ENCODE peak calls at places on chromosomes 3 and 15, in six cellular contexts. One of them, this sample, is unnamed.

GRCh38 chr3:73521936-73522335 is 102.8 kb downstream of the PDZRN3 start:
- DNase-seq in LHCN-M2: no peak
- DNase-seq in NCI-H345: no peak
- DNase-seq in activated CD4-positive, alpha-beta T cell treated with anti-CD3 and anti-CD28 coated beads for 24 hours: no peak
- DNase-seq in SJCRH30: no peak
- DNase-seq in amygdala: no peak
- DNase-seq in this sample: no peak

GRCh38 chr3:144636833-144637232 is 665.2 kb downstream of the DIPK2A start:
- DNase-seq in SJCRH30: no peak
- DNase-seq in activated CD4-positive, alpha-beta T cell treated with anti-CD3 and anti-CD28 coated beads for 24 hours: no peak
- DNase-seq in LHCN-M2: peak; percentile 14
- DNase-seq in NCI-H345: no peak
- DNase-seq in amygdala: no peak
- DNase-seq in this sample: no peak

GRCh38 chr3:172087827-172088580 is 48.6 kb downstream of the FNDC3B start:
- DNase-seq in activated CD4-positive, alpha-beta T cell treated with anti-CD3 and anti-CD28 coated beads for 24 hours: no peak
- DNase-seq in NCI-H345: no peak
- DNase-seq in amygdala: no peak
- DNase-seq in LHCN-M2: no peak
- DNase-seq in SJCRH30: no peak
- DNase-seq in this sample: no peak

GRCh38 chr15:33915571-33916407 is 52.5 kb upstream of the CHRM5 start:
- DNase-seq in amygdala: no peak
- DNase-seq in SJCRH30: peak; percentile 39
- DNase-seq in activated CD4-positive, alpha-beta T cell treated with anti-CD3 and anti-CD28 coated beads for 24 hours: no peak
- DNase-seq in NCI-H345: peak; percentile 55
- DNase-seq in LHCN-M2: no peak
- DNase-seq in this sample: no peak

GRCh38 chr15:100887211-100887913 is 7.7 kb downstream of the ALDH1A3 start:
- DNase-seq in amygdala: no peak
- DNase-seq in NCI-H345: no peak
- DNase-seq in SJCRH30: no peak
- DNase-seq in LHCN-M2: no peak
- DNase-seq in activated CD4-positive, alpha-beta T cell treated with anti-CD3 and anti-CD28 coated beads for 24 hours: no peak
- DNase-seq in this sample: no peak

GRCh38 chr3:49017978-49018706 is at the start of gene DALRD3:
- DNase-seq in SJCRH30: peak; percentile 58
- DNase-seq in activated CD4-positive, alpha-beta T cell treated with anti-CD3 and anti-CD28 coated beads for 24 hours: no peak
- DNase-seq in LHCN-M2: peak; percentile 55
- DNase-seq in amygdala: peak; percentile 73
- DNase-seq in NCI-H345: peak; percentile 81
- DNase-seq in this sample: no peak

GRCh38 chr3:107824822-107825371 is 265.9 kb downstream of the CD47 start:
- DNase-seq in amygdala: no peak
- DNase-seq in NCI-H345: no peak
- DNase-seq in activated CD4-positive, alpha-beta T cell treated with anti-CD3 and anti-CD28 coated beads for 24 hours: no peak
- DNase-seq in SJCRH30: no peak
- DNase-seq in LHCN-M2: no peak
- DNase-seq in this sample: no peak

GRCh38 chr15:88697276-88697675 is 58.5 kb downstream of the ISG20 start:
- DNase-seq in amygdala: no peak
- DNase-seq in LHCN-M2: no peak
- DNase-seq in activated CD4-positive, alpha-beta T cell treated with anti-CD3 and anti-CD28 coated beads for 24 hours: no peak
- DNase-seq in SJCRH30: no peak
- DNase-seq in NCI-H345: no peak
- DNase-seq in this sample: no peak

GRCh38 chr15:70336425-70337009 is 238.8 kb upstream of the TLE3 start:
- DNase-seq in amygdala: no peak
- DNase-seq in NCI-H345: no peak
- DNase-seq in activated CD4-positive, alpha-beta T cell treated with anti-CD3 and anti-CD28 coated beads for 24 hours: no peak
- DNase-seq in SJCRH30: no peak
- DNase-seq in LHCN-M2: no peak
- DNase-seq in this sample: no peak

GRCh38 chr15:40456299-40456712 is 14.5 kb upstream of the CHST14 start:
- DNase-seq in NCI-H345: no peak
- DNase-seq in SJCRH30: no peak
- DNase-seq in amygdala: no peak
- DNase-seq in activated CD4-positive, alpha-beta T cell treated with anti-CD3 and anti-CD28 coated beads for 24 hours: no peak
- DNase-seq in LHCN-M2: no peak
- DNase-seq in this sample: no peak

GRCh38 chr3:9452417-9452816 is 55.0 kb downstream of the SETD5 start:
- DNase-seq in NCI-H345: no peak
- DNase-seq in activated CD4-positive, alpha-beta T cell treated with anti-CD3 and anti-CD28 coated beads for 24 hours: no peak
- DNase-seq in LHCN-M2: peak; percentile 7
- DNase-seq in amygdala: no peak
- DNase-seq in SJCRH30: no peak
- DNase-seq in this sample: no peak

GRCh38 chr3:114409291-114409690 is 115.5 kb downstream of the TIGIT start:
- DNase-seq in amygdala: no peak
- DNase-seq in LHCN-M2: peak; percentile 34
- DNase-seq in SJCRH30: peak; percentile 61
- DNase-seq in activated CD4-positive, alpha-beta T cell treated with anti-CD3 and anti-CD28 coated beads for 24 hours: no peak
- DNase-seq in NCI-H345: no peak
- DNase-seq in this sample: peak; percentile 66

GRCh38 chr15:31975446-31976229 is 54.7 kb upstream of the CHRNA7 start:
- DNase-seq in NCI-H345: peak; percentile 68
- DNase-seq in SJCRH30: peak; percentile 49
- DNase-seq in activated CD4-positive, alpha-beta T cell treated with anti-CD3 and anti-CD28 coated beads for 24 hours: no peak
- DNase-seq in LHCN-M2: no peak
- DNase-seq in amygdala: peak; percentile 39
- DNase-seq in this sample: no peak

GRCh38 chr3:186930639-186931486 is 537 bp downstream of the ST6GAL1 start:
- DNase-seq in activated CD4-positive, alpha-beta T cell treated with anti-CD3 and anti-CD28 coated beads for 24 hours: no peak
- DNase-seq in SJCRH30: peak; percentile 34
- DNase-seq in LHCN-M2: peak; percentile 61
- DNase-seq in NCI-H345: peak; percentile 57
- DNase-seq in amygdala: peak; percentile 58
- DNase-seq in this sample: peak; percentile 43

GRCh38 chr3:123096701-123097100 is 29.9 kb downstream of the PDIA5 start:
- DNase-seq in activated CD4-positive, alpha-beta T cell treated with anti-CD3 and anti-CD28 coated beads for 24 hours: no peak
- DNase-seq in amygdala: peak; percentile 56
- DNase-seq in NCI-H345: no peak
- DNase-seq in LHCN-M2: no peak
- DNase-seq in SJCRH30: no peak
- DNase-seq in this sample: no peak

GRCh38 chr15:34185666-34186065 is 24.2 kb downstream of the KATNBL1 start:
- DNase-seq in SJCRH30: no peak
- DNase-seq in amygdala: no peak
- DNase-seq in LHCN-M2: no peak
- DNase-seq in NCI-H345: no peak
- DNase-seq in activated CD4-positive, alpha-beta T cell treated with anti-CD3 and anti-CD28 coated beads for 24 hours: no peak
- DNase-seq in this sample: no peak

GRCh38 chr15:100696452-100696851 is 94.1 kb downstream of the ASB7 start:
- DNase-seq in NCI-H345: no peak
- DNase-seq in SJCRH30: no peak
- DNase-seq in activated CD4-positive, alpha-beta T cell treated with anti-CD3 and anti-CD28 coated beads for 24 hours: no peak
- DNase-seq in LHCN-M2: no peak
- DNase-seq in amygdala: no peak
- DNase-seq in this sample: no peak

GRCh38 chr15:70023064-70023768 is 74.5 kb downstream of the TLE3 start:
- DNase-seq in amygdala: no peak
- DNase-seq in LHCN-M2: peak; percentile 62
- DNase-seq in SJCRH30: peak; percentile 57
- DNase-seq in activated CD4-positive, alpha-beta T cell treated with anti-CD3 and anti-CD28 coated beads for 24 hours: peak; percentile 20
- DNase-seq in NCI-H345: peak; percentile 47
- DNase-seq in this sample: peak; percentile 10

GRCh38 chr3:71488882-71489281 is 94.6 kb downstream of the FOXP1 start:
- DNase-seq in amygdala: no peak
- DNase-seq in activated CD4-positive, alpha-beta T cell treated with anti-CD3 and anti-CD28 coated beads for 24 hours: no peak
- DNase-seq in LHCN-M2: no peak
- DNase-seq in SJCRH30: no peak
- DNase-seq in NCI-H345: no peak
- DNase-seq in this sample: no peak

GRCh38 chr3:71208273-71209095 is 375.0 kb downstream of the FOXP1 start:
- DNase-seq in SJCRH30: peak; percentile 38
- DNase-seq in amygdala: no peak
- DNase-seq in NCI-H345: peak; percentile 84
- DNase-seq in activated CD4-positive, alpha-beta T cell treated with anti-CD3 and anti-CD28 coated beads for 24 hours: no peak
- DNase-seq in LHCN-M2: peak; percentile 63
- DNase-seq in this sample: peak; percentile 68

GRCh38 chr3:2657408-2657807 is 452.8 kb downstream of the IL5RA start:
- DNase-seq in SJCRH30: no peak
- DNase-seq in amygdala: no peak
- DNase-seq in LHCN-M2: no peak
- DNase-seq in NCI-H345: peak; percentile 2
- DNase-seq in activated CD4-positive, alpha-beta T cell treated with anti-CD3 and anti-CD28 coated beads for 24 hours: no peak
- DNase-seq in this sample: no peak

GRCh38 chr15:73727330-73728018 is 25.7 kb downstream of the INSYN1 start:
- DNase-seq in amygdala: no peak
- DNase-seq in LHCN-M2: peak; percentile 49
- DNase-seq in activated CD4-positive, alpha-beta T cell treated with anti-CD3 and anti-CD28 coated beads for 24 hours: no peak
- DNase-seq in NCI-H345: no peak
- DNase-seq in SJCRH30: no peak
- DNase-seq in this sample: no peak

GRCh38 chr15:66931768-66932633 is 133.4 kb upstream of the SMAD3 start:
- DNase-seq in amygdala: no peak
- DNase-seq in activated CD4-positive, alpha-beta T cell treated with anti-CD3 and anti-CD28 coated beads for 24 hours: no peak
- DNase-seq in LHCN-M2: peak; percentile 86
- DNase-seq in NCI-H345: no peak
- DNase-seq in SJCRH30: peak; percentile 29
- DNase-seq in this sample: no peak

GRCh38 chr15:78120523-78120922 is 10.7 kb downstream of the CIB2 start:
- DNase-seq in LHCN-M2: no peak
- DNase-seq in activated CD4-positive, alpha-beta T cell treated with anti-CD3 and anti-CD28 coated beads for 24 hours: no peak
- DNase-seq in SJCRH30: no peak
- DNase-seq in amygdala: no peak
- DNase-seq in NCI-H345: no peak
- DNase-seq in this sample: no peak

GRCh38 chr3:179452166-179452544 is 885 bp upstream of the GNB4 start:
- DNase-seq in NCI-H345: no peak
- DNase-seq in activated CD4-positive, alpha-beta T cell treated with anti-CD3 and anti-CD28 coated beads for 24 hours: no peak
- DNase-seq in amygdala: no peak
- DNase-seq in SJCRH30: peak; percentile 2
- DNase-seq in LHCN-M2: peak; percentile 64
- DNase-seq in this sample: no peak

GRCh38 chr3:8001712-8002111 is 499.9 kb upstream of the LMCD1 start:
- DNase-seq in activated CD4-positive, alpha-beta T cell treated with anti-CD3 and anti-CD28 coated beads for 24 hours: no peak
- DNase-seq in NCI-H345: no peak
- DNase-seq in SJCRH30: no peak
- DNase-seq in amygdala: no peak
- DNase-seq in LHCN-M2: no peak
- DNase-seq in this sample: no peak

GRCh38 chr15:40330368-40330836 is 6.9 kb downstream of the INAFM2 start:
- DNase-seq in activated CD4-positive, alpha-beta T cell treated with anti-CD3 and anti-CD28 coated beads for 24 hours: no peak
- DNase-seq in LHCN-M2: peak; percentile 58
- DNase-seq in SJCRH30: peak; percentile 36
- DNase-seq in NCI-H345: no peak
- DNase-seq in amygdala: peak; percentile 21
- DNase-seq in this sample: peak; percentile 30

GRCh38 chr3:61595826-61596225 is 34.5 kb downstream of the PTPRG start:
- DNase-seq in SJCRH30: no peak
- DNase-seq in LHCN-M2: no peak
- DNase-seq in activated CD4-positive, alpha-beta T cell treated with anti-CD3 and anti-CD28 coated beads for 24 hours: no peak
- DNase-seq in amygdala: no peak
- DNase-seq in NCI-H345: no peak
- DNase-seq in this sample: no peak

GRCh38 chr3:155356594-155357370 is 63.3 kb upstream of the STRIT1 start:
- DNase-seq in SJCRH30: peak; percentile 8
- DNase-seq in LHCN-M2: no peak
- DNase-seq in amygdala: no peak
- DNase-seq in activated CD4-positive, alpha-beta T cell treated with anti-CD3 and anti-CD28 coated beads for 24 hours: no peak
- DNase-seq in NCI-H345: no peak
- DNase-seq in this sample: no peak

GRCh38 chr3:196688349-196688748 is 23.7 kb downstream of the CEP19 start:
- DNase-seq in NCI-H345: no peak
- DNase-seq in activated CD4-positive, alpha-beta T cell treated with anti-CD3 and anti-CD28 coated beads for 24 hours: no peak
- DNase-seq in SJCRH30: no peak
- DNase-seq in amygdala: no peak
- DNase-seq in LHCN-M2: peak; percentile 71
- DNase-seq in this sample: no peak

GRCh38 chr3:182473191-182473710 is 320.1 kb upstream of the ATP11B start:
- DNase-seq in NCI-H345: no peak
- DNase-seq in activated CD4-positive, alpha-beta T cell treated with anti-CD3 and anti-CD28 coated beads for 24 hours: no peak
- DNase-seq in SJCRH30: no peak
- DNase-seq in amygdala: no peak
- DNase-seq in LHCN-M2: no peak
- DNase-seq in this sample: no peak

GRCh38 chr3:99965077-99965476 is 147.4 kb downstream of the CMSS1 start:
- DNase-seq in amygdala: no peak
- DNase-seq in activated CD4-positive, alpha-beta T cell treated with anti-CD3 and anti-CD28 coated beads for 24 hours: no peak
- DNase-seq in LHCN-M2: peak; percentile 62
- DNase-seq in NCI-H345: no peak
- DNase-seq in SJCRH30: no peak
- DNase-seq in this sample: no peak

GRCh38 chr3:71497367-71497925 is 86.1 kb downstream of the FOXP1 start:
- DNase-seq in amygdala: no peak
- DNase-seq in activated CD4-positive, alpha-beta T cell treated with anti-CD3 and anti-CD28 coated beads for 24 hours: no peak
- DNase-seq in SJCRH30: no peak
- DNase-seq in LHCN-M2: no peak
- DNase-seq in NCI-H345: no peak
- DNase-seq in this sample: no peak

GRCh38 chr3:15081960-15082664 is 16.8 kb downstream of the RBSN start:
- DNase-seq in activated CD4-positive, alpha-beta T cell treated with anti-CD3 and anti-CD28 coated beads for 24 hours: no peak
- DNase-seq in NCI-H345: no peak
- DNase-seq in SJCRH30: no peak
- DNase-seq in amygdala: no peak
- DNase-seq in LHCN-M2: peak; percentile 37
- DNase-seq in this sample: no peak

GRCh38 chr15:88449581-88449980 is 17.6 kb downstream of the MRPL46 start:
- DNase-seq in SJCRH30: no peak
- DNase-seq in NCI-H345: no peak
- DNase-seq in amygdala: no peak
- DNase-seq in activated CD4-positive, alpha-beta T cell treated with anti-CD3 and anti-CD28 coated beads for 24 hours: no peak
- DNase-seq in LHCN-M2: no peak
- DNase-seq in this sample: no peak

GRCh38 chr3:110391640-110392395 is 679.8 kb upstream of the NECTIN3 start:
- DNase-seq in activated CD4-positive, alpha-beta T cell treated with anti-CD3 and anti-CD28 coated beads for 24 hours: no peak
- DNase-seq in LHCN-M2: no peak
- DNase-seq in amygdala: no peak
- DNase-seq in NCI-H345: no peak
- DNase-seq in SJCRH30: no peak
- DNase-seq in this sample: no peak

GRCh38 chr15:75723847-75724660 is 11.4 kb upstream of the CSPG4 start:
- DNase-seq in SJCRH30: peak; percentile 85
- DNase-seq in activated CD4-positive, alpha-beta T cell treated with anti-CD3 and anti-CD28 coated beads for 24 hours: no peak
- DNase-seq in amygdala: peak; percentile 65
- DNase-seq in LHCN-M2: peak; percentile 83
- DNase-seq in NCI-H345: peak; percentile 34
- DNase-seq in this sample: peak; percentile 21

This sample was measured in NCI-H2029 treated with DMSO at 0.1 percent for 48 hours.